ENCODE peak calls at places on chromosomes 3 and 15, in nine cellular contexts. Q is psoas muscle; T is choroid plexus epithelial cell; K is naive thymus-derived CD4-positive, alpha-beta T cell; L is fibroblast of mammary gland; C is fibroblast of lung; M is cardiac muscle cell; D is upper lobe of right lung; J is OCI-LY7. A is an unnamed sample.

GRCh38 chr15:77599899-77600298 is 32.8 kb downstream of the LINGO1 start:
- DNase-seq in D (no peak), M (peak), J (peak), K (no peak), C (no peak), L (peak), T (peak), Q (no peak), A (peak)

GRCh38 chr15:95669146-95669922 is 661.2 kb upstream of the NR2F2 start:
- DNase-seq in C (no peak), J (no peak), M (peak), L (peak), Q (no peak), T (peak), D (no peak), K (no peak), A (no peak)

GRCh38 chr3:34988296-34988695 is 651.0 kb upstream of the ARPP21 start:
- DNase-seq in D (no peak), C (no peak), L (no peak), K (no peak), T (no peak), J (no peak), Q (no peak), M (no peak), A (no peak)

GRCh38 chr3:182947892-182948291 is 32.4 kb downstream of the DCUN1D1 start:
- DNase-seq in C (no peak), L (no peak), K (no peak), T (no peak), Q (no peak), M (no peak), J (peak), D (no peak), A (no peak)

GRCh38 chr15:53627279-53627678 is 132.2 kb downstream of the WDR72 start:
- DNase-seq in C (no peak), K (no peak), T (no peak), Q (no peak), M (no peak), D (no peak), L (no peak), J (no peak), A (no peak)

GRCh38 chr15:83653639-83654378 is at the start of gene ADAMTSL3:
- DNase-seq in Q (peak), K (no peak), T (peak), C (peak), L (peak), D (peak), M (peak), J (no peak), A (no peak)

GRCh38 chr15:23503546-23503945 is 56.5 kb upstream of the GOLGA6L2 start:
- DNase-seq in C (no peak), T (no peak), M (no peak), Q (no peak), K (no peak), D (no peak), J (no peak), L (no peak), A (no peak)

GRCh38 chr3:48411606-48412374 is 18.1 kb downstream of the PLXNB1 start:
- DNase-seq in T (no peak), L (no peak), J (no peak), D (peak), Q (no peak), M (no peak), K (no peak), C (no peak), A (no peak)

GRCh38 chr3:38648659-38649499 is 608 bp downstream of the SCN5A start:
- DNase-seq in Q (no peak), C (no peak), L (no peak), M (no peak), D (peak), T (no peak), K (no peak), J (no peak), A (peak)
- H3K4me3 ChIP-seq in Q (peak), C (peak), L (peak), M (peak), D (peak), T (peak), K (peak), J (no peak), A (peak)

DNA sequence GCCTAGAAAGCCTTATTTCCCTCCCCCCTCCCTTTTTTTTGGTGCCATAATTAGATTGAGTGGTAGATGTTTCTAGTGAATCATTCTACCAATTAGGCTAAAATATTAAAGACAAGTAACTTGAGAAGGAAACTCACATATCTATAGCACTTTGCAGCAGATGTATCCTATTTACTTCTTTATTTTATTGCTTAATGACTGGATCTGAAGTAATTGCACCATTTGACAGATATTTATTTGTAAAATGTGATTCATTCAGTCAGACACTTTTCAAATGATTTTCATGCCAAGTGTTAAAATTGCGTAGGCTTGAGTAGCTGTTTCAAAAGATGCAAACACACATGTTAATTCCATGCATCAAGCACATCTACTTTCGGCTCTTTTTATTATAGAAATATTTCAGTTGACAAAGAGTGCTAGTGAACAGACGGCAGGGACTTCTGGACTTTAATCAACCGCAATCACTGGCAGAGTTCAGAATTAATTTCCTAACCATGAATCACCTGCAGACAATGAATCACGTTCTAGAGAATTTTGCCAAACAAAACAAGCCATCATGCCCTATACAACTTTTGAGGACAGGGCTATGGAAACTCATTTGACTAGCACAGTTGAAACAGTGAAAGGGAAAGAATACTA is 636.9 kb downstream of the MECOM start:
- DNase-seq in C (peak), K (no peak), Q (no peak), J (no peak), M (no peak), L (peak), T (peak), D (no peak), A (no peak)
- H3K4me3 ChIP-seq in C (peak), K (no peak), Q (no peak), J (no peak), M (no peak), L (no peak), T (peak), D (no peak), A (no peak)

GRCh38 chr3:180188512-180189309 is 152.0 kb upstream of the PEX5L start:
- DNase-seq in K (no peak), J (no peak), M (no peak), D (no peak), Q (no peak), C (no peak), L (no peak), T (no peak), A (no peak)

GRCh38 chr3:180180795-180181194 is 144.1 kb upstream of the PEX5L start:
- DNase-seq in C (peak), L (peak), J (no peak), M (no peak), D (no peak), Q (no peak), T (peak), K (no peak), A (no peak)

GRCh38 chr3:180181387-180181786 is 144.7 kb upstream of the PEX5L start:
- DNase-seq in D (no peak), K (no peak), L (no peak), C (no peak), J (no peak), Q (no peak), T (no peak), M (no peak), A (no peak)

GRCh38 chr3:180183346-180183745 is 146.6 kb upstream of the PEX5L start:
- DNase-seq in D (no peak), J (no peak), M (no peak), C (no peak), Q (no peak), L (no peak), K (no peak), T (no peak), A (no peak)

DNA sequence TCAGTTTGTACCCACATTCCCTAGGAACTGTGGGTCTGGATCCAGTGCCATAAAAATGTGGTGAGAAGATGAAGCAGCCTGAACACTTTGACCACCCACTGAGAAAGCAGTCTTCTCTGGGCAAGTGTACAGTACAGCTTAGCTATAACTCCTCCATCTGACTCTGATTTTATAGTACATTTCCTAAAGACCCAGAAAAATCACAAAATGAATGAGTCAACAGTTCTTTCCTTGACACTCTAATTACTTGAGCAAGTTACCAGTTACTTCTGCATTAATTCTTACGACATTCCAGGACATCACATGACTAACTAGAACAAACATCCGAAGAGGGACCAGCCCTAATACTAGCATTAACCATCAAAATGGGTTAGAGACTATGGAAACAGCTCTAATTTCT is 148.1 kb upstream of the PEX5L start:
- DNase-seq in L (peak), M (no peak), D (no peak), Q (no peak), J (no peak), K (no peak), C (no peak), T (no peak), A (no peak)
- H3K4me3 ChIP-seq in L (no peak), M (no peak), D (no peak), Q (no peak), J (no peak), K (no peak), C (no peak), T (no peak), A (no peak)

GRCh38 chr3:147604136-147604535 is 195.0 kb downstream of the ZIC1 start:
- DNase-seq in L (no peak), K (no peak), J (no peak), D (no peak), C (no peak), M (no peak), Q (no peak), T (no peak), A (no peak)
- H3K4me3 ChIP-seq in L (no peak), K (no peak), J (no peak), D (no peak), C (no peak), M (no peak), Q (no peak), T (no peak), A (no peak)